ENCODE peak calls at places on chromosomes 11 and 22, in nine cellular contexts. I, Q, C, S, Z, U, J, B and H are unnamed samples.

GRCh38 chr11:45007011-45007410 is 56.3 kb upstream of the TP53I11 start:
- DNase-seq in I (no peak), Z (no peak), S (no peak), C (no peak), U (no peak), B (no peak), Q (no peak), J (no peak), H (no peak)

GRCh38 chr22:49541451-49542230 is 286.0 kb downstream of the BRD1 start:
- DNase-seq in I (no peak), Q (no peak), S (no peak), J (no peak), C (no peak), Z (peak; percentile 46), B (no peak), U (no peak), H (no peak)

GRCh38 chr11:70705930-70706329 is 307.6 kb downstream of the CTTN start:
- DNase-seq in B (no peak), C (no peak), Z (no peak), Q (no peak), S (no peak), U (no peak), I (no peak), J (no peak), H (no peak)

GRCh38 chr11:58259983-58260382 is 8.1 kb downstream of the OR10W1 start:
- DNase-seq in Q (no peak), B (no peak), I (no peak), J (no peak), U (no peak), C (no peak), S (no peak), Z (no peak), H (no peak)

GRCh38 chr11:60830478-60831142 is 11.3 kb upstream of the CCDC86 start:
- DNase-seq in Q (no peak), B (no peak), I (no peak), Z (no peak), S (no peak), C (no peak), U (no peak), J (no peak), H (no peak)

GRCh38 chr11:13269775-13270174 is 7.8 kb upstream of the BMAL1 start:
- DNase-seq in U (no peak), S (peak; percentile 29), C (no peak), I (no peak), B (no peak), Z (no peak), J (no peak), Q (no peak), H (peak; percentile 36)

GRCh38 chr11:73414977-73415492 is 38.8 kb downstream of the RELT start:
- DNase-seq in Q (no peak), I (no peak), C (no peak), J (no peak), U (no peak), B (peak; percentile 90), S (peak; percentile 74), Z (no peak), H (peak; percentile 67)

GRCh38 chr22:44824271-44824670 is 71.9 kb downstream of the ARHGAP8 start:
- DNase-seq in Z (no peak), S (no peak), J (no peak), B (no peak), C (no peak), U (no peak), Q (no peak), I (no peak), H (no peak)

GRCh38 chr22:19974935-19975706 is 33.5 kb upstream of the TXNRD2 start:
- DNase-seq in Z (no peak), Q (no peak), I (no peak), U (no peak), B (no peak), C (peak; percentile 94), J (no peak), S (no peak), H (no peak)

GRCh38 chr11:2522636-2523255 is 77.9 kb downstream of the KCNQ1 start:
- DNase-seq in Z (no peak), J (no peak), Q (no peak), I (peak; percentile 4), C (peak; percentile 6), B (no peak), S (no peak), U (no peak), H (no peak)

GRCh38 chr22:50548046-50548912 is 2.6 kb downstream of the KLHDC7B start:
- DNase-seq in Z (peak; percentile 69), B (no peak), U (no peak), Q (peak; percentile 64), I (peak; percentile 50), C (no peak), J (no peak), S (no peak), H (no peak)

GRCh38 chr11:17762309-17762974 is 27.9 kb downstream of the KCNC1 start:
- DNase-seq in S (no peak), C (no peak), I (no peak), U (no peak), Z (no peak), B (no peak), J (no peak), Q (no peak), H (no peak)

GRCh38 chr11:17763244-17763643 is 28.7 kb downstream of the KCNC1 start:
- DNase-seq in U (no peak), B (no peak), J (no peak), S (no peak), C (no peak), Q (no peak), Z (no peak), I (no peak), H (no peak)

GRCh38 chr11:17764446-17765218 is 30.1 kb downstream of the KCNC1 start:
- DNase-seq in Z (peak; percentile 39), B (no peak), S (no peak), C (peak; percentile 73), Q (no peak), U (no peak), J (no peak), I (no peak), H (no peak)

GRCh38 chr11:17765381-17766359 is 31.1 kb downstream of the KCNC1 start:
- DNase-seq in B (no peak), Q (no peak), S (no peak), U (no peak), C (no peak), J (no peak), Z (peak; percentile 54), I (no peak), H (no peak)

DNA sequence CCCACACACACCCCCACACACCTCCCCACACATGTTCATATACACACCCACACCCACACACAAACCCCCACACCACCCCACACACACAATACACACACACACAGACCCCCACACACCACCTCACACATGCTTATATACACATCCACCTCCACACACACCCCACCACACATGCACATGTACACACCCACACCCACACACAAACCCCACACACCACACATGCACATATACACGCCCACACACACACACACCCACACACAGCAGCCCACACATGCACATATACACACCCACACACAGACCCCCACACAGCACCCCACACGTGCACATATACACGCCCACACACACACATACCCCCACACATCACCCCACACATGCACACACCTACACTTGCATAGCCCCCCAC is 29.1 kb downstream of the KCNC1 start:
- DNase-seq in C (no peak), Q (no peak), S (no peak), U (no peak), J (no peak), I (no peak), B (no peak), Z (no peak), H (no peak)
- H3K4me3 ChIP-seq in C (no peak overlapping the region), Q (no peak overlapping the region), S (no peak overlapping the region), U (no peak overlapping the region), J (no peak overlapping the region), I (no peak overlapping the region), B (no peak overlapping the region), Z (no peak overlapping the region), H (no peak overlapping the region)

DNA sequence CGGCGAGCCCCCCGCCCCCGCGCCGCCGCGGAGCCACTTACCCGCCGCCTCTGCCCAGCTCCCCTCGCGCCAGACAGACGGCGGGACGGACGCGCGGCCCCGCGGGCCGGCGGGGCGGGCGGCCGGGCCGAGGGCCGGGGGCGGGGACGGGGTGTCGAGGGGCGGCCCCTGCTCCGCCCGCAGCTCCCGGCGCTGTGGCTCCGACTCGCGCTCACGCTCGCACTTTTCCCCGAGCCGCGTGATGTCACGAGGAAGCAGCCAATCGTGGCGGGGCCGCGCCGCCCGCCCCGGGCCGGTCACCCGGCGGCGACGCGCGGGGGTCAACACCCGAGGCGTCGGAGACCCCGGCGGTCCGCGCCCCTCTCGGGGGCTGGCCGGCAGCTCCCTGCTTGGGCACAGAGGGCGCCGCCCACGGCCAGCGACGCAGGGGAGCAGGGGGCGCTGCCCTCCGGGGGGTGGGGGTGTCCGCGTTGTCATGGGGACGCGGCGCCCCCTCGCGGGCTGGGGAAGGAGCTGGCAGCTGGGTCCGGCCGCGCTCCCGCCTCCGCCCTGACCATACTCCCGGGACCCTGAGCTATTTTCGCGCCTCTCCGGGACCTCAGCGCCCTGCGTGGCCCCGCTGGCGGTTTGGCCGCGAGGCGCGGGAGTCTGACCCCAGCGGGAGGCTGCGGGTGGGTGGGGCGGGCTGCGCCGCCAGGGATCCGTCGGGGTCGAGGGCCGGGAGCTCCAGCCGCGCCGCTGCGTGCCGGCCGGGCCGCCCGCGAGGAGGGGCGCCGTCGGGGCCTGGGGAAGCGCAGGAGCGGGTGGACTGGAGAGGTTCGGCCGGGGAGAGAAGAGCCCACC is at the start of gene CHRM4:
- DNase-seq in Q (no peak), B (peak; percentile 64), I (peak; percentile 43), S (no peak), U (no peak), C (peak; percentile 86), J (peak; percentile 80), Z (no peak), H (peak; percentile 68)
- TF ChIP-seq CTCF in Q (no peak), B (peak; percentile 46), I (peak; percentile 9), S (peak; percentile 49), U (peak; percentile 33), C (peak; percentile 80), J (peak; percentile 74), Z (peak; percentile 24), H (peak; percentile 31)

GRCh38 chr11:105611414-105611813 is 1.5 kb downstream of the GRIA4 start:
- DNase-seq in Q (no peak), Z (no peak), I (no peak), U (no peak), S (no peak), B (no peak), C (no peak), J (no peak), H (no peak)
- H3K4me3 ChIP-seq in Q (no peak overlapping the region), Z (no peak overlapping the region), I (peak overlapping the region; percentile 50), U (peak overlapping the region; percentile 58), S (peak overlapping the region; percentile 63), B (no peak overlapping the region), C (peak overlapping the region; percentile 68), J (no peak overlapping the region), H (peak overlapping the region; percentile 67)

DNA sequence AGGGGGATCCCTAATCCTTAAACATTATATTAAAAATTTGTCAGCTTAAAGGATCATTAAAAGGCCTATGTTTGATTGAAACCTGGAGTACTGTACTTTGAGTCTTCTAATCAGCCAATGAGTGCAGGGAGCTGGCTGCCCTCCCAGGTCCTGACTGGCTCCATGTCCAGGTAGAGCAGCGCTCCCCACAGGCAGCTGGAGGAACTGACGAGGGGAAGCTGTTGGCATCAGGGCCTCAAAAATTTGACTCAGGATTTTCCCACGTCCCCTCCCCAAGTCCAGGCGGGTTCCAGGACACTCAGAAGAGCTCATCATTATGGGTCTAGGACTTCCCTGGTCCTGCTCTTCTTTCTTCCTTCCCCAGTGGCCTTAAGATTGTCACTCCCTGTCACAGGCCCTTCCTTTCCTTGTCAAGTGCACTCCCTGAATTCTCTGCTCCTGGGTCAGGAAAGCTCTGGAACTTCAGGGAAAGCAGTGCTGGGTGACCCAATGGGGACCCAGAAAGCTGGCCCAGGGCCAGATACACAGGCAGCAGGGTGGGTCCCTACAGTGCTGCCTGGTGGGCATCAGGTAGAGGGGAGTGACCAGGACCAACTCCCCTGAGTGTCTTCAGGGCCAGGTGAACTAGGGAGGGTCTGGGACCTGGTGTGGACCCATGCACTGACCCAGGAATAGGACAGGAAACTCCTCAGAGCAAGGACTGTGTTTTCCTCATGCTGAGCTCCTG is 65.5 kb downstream of the GGTLC2 start:
- DNase-seq in I (no peak), J (no peak), Z (no peak), U (no peak), Q (no peak), B (no peak), C (peak; percentile 55), S (no peak), H (peak; percentile 47)
- TF ChIP-seq CTCF in I (no peak), J (no peak), Z (no peak), U (no peak), Q (no peak), B (peak; percentile 37), C (peak; percentile 63), S (peak; percentile 40), H (peak; percentile 11)